ENCODE peak calls at places on chromosomes 6 and 20, in seven cellular contexts. Q, C, N, G, I, T and J are unnamed samples.

GRCh38 chr6:97765480-97765879 is 482.5 kb upstream of the MMS22L start:
- DNase-seq in I (no peak), Q (no peak), N (no peak), T (peak), G (no peak), C (no peak), J (peak)

GRCh38 chr6:39471954-39472659 is 149.6 kb upstream of the KCNK16 start:
- DNase-seq in Q (no peak), C (no peak), G (no peak), T (no peak), N (no peak), I (no peak), J (peak)

GRCh38 chr20:47318027-47318595 is 38.4 kb downstream of the ZMYND8 start:
- DNase-seq in G (no peak), I (no peak), Q (no peak), C (no peak), T (peak), N (no peak), J (peak)

GRCh38 chr6:44255848-44256247 is 1.5 kb downstream of the SLC35B2 start:
- DNase-seq in T (no peak), G (no peak), I (no peak), Q (no peak), N (no peak), C (no peak), J (no peak)

GRCh38 chr6:157982297-157982579 is 575 bp downstream of the SYNJ2 start:
- DNase-seq in T (peak), I (peak), G (no peak), N (peak), Q (peak), C (peak), J (peak)

GRCh38 chr6:112279044-112279916 is 24.9 kb upstream of the LAMA4 start:
- DNase-seq in I (no peak), C (no peak), T (peak), N (no peak), Q (no peak), G (no peak), J (no peak)

GRCh38 chr6:68639826-68640505 is 4.9 kb downstream of the ADGRB3 start:
- DNase-seq in C (no peak), T (no peak), G (no peak), N (no peak), Q (no peak), I (peak), J (no peak)

GRCh38 chr6:106163446-106163965 is 77.4 kb downstream of the PRDM1 start:
- DNase-seq in G (no peak), Q (peak), T (peak), I (peak), N (no peak), C (no peak), J (peak)

GRCh38 chr6:135163440-135163738 is 17.7 kb upstream of the MYB start:
- DNase-seq in N (no peak), Q (peak), T (no peak), C (no peak), I (no peak), G (no peak), J (no peak)

GRCh38 chr6:41228616-41229015 is 467 bp downstream of the TREML4 start:
- DNase-seq in G (no peak), I (peak), Q (no peak), N (no peak), C (no peak), T (peak), J (no peak)

GRCh38 chr6:41224800-41225199 is 3.3 kb upstream of the TREML4 start:
- DNase-seq in G (no peak), C (no peak), T (no peak), I (no peak), N (no peak), Q (no peak), J (no peak)

GRCh38 chr6:41229716-41230115 is 1.6 kb downstream of the TREML4 start:
- DNase-seq in G (no peak), I (no peak), C (no peak), N (no peak), T (no peak), Q (no peak), J (no peak)

GRCh38 chr6:41228088-41228487 is at the start of gene TREML4:
- DNase-seq in T (no peak), I (no peak), N (no peak), G (no peak), Q (no peak), C (no peak), J (no peak)

GRCh38 chr6:41226752-41227151 is 1.4 kb upstream of the TREML4 start:
- DNase-seq in T (no peak), Q (no peak), C (no peak), G (no peak), I (no peak), N (no peak), J (no peak)
- TF ChIP-seq CTCF in T (no peak), Q (no peak), C (no peak), G (no peak), I (no peak), N (no peak), J (no peak)

GRCh38 chr20:34829191-34829590 is 3.7 kb upstream of the NCOA6 start:
- DNase-seq in G (no peak), N (no peak), I (peak), C (no peak), Q (no peak), T (no peak), J (no peak)

GRCh38 chr20:34824026-34824860 is 1.2 kb downstream of the NCOA6 start:
- DNase-seq in T (peak), Q (peak), G (peak), I (peak), C (peak), N (peak), J (peak)

GRCh38 chr20:34825530-34826362 is at the start of gene NCOA6:
- DNase-seq in T (peak), G (peak), Q (peak), N (peak), C (peak), I (peak), J (peak)

GRCh38 chr20:34820805-34821578 is 4.5 kb downstream of the NCOA6 start:
- DNase-seq in C (no peak), T (no peak), Q (no peak), N (no peak), G (no peak), I (no peak), J (no peak)

DNA sequence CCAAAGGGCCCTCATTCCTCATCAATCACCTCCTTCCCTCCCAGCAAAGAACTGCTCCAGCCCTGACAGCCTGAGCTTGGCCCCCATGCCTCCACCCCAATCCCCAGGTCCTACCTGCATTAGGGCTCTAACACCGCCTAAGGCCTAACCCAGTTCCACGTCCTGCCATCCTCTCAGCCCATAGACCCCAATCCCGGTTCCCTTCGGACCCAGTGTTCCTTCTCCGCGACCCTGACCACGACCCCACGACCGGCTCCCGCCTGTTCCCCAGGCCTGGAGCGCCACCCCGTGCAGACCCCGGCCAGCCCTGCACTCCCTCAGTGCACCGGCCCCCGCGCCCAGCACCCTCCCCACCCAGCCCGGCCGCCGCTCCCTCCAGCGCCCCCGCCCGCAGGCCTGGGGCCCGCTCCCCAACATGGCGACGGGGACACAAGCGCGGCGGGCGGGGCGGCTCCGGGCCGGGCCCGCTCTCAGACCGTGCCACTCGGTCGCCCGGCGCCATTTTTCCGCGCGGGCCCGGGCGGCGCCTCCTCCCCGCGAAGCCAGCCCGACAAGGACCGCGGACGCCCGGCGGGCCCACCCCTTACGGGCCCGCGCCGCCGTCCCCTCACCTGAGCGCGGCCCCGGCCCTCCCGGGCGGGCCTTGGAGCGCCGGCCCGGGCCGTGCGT is 456 bp downstream of the NCOA6 start:
- DNase-seq in N (peak), Q (peak), C (peak), I (peak), T (peak), G (peak), J (peak)
- TF ChIP-seq CTCF in N (no peak), Q (no peak), C (no peak), I (no peak), T (no peak), G (no peak), J (no peak)

DNA sequence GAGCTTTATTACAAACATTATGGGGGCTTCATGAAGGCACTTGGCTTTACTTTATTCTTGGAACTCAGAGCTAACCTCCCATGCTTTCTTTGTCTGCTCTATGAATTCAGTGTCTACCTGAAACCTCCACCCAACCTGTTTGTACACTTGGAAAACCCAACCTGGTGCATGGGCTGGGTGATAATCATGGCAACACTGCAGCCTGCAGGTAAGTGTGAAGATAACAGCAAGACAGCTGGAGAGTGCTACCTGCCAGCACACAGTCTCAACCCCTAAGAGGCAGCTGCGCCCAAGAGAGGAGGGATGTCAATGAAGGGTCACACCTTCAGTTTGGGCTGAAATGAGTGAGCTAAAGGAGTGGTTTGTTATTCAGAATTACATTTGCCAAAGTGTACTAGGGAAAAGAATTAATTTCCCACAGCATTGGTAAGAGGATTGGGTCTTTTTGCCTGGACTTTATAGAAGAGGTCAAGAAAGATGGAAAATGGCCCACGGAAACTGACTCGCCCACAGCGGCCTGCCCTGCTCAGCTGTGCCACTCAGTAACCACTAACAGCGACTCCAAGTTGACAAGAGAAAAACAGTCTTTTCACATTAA is 24.4 kb downstream of the FOXQ1 start:
- DNase-seq in C (no peak), I (peak), G (peak), Q (no peak), N (peak), T (no peak), J (no peak)
- TF ChIP-seq CTCF in C (no peak), I (peak), G (peak), Q (no peak), N (peak), T (peak), J (peak)

GRCh38 chr20:62780204-62780603 is 16.1 kb upstream of the MRGBP start:
- DNase-seq in C (peak), I (no peak), N (no peak), G (no peak), T (no peak), Q (no peak), J (no peak)

GRCh38 chr20:62780696-62781095 is 15.6 kb upstream of the MRGBP start:
- DNase-seq in C (no peak), I (no peak), N (no peak), G (no peak), T (no peak), Q (no peak), J (no peak)

GRCh38 chr20:62784497-62784896 is 11.8 kb upstream of the MRGBP start:
- DNase-seq in N (no peak), G (no peak), I (no peak), T (no peak), Q (no peak), C (no peak), J (no peak)

GRCh38 chr20:62782893-62783278 is 13.4 kb upstream of the MRGBP start:
- DNase-seq in N (no peak), C (no peak), G (no peak), Q (no peak), I (no peak), T (no peak), J (no peak)

GRCh38 chr20:62782149-62782892 is 14.0 kb upstream of the MRGBP start:
- DNase-seq in Q (no peak), N (no peak), T (no peak), I (peak), C (no peak), G (no peak), J (no peak)
- TF ChIP-seq CTCF in Q (no peak), N (no peak), T (no peak), I (peak), C (no peak), G (no peak), J (peak)

DNA sequence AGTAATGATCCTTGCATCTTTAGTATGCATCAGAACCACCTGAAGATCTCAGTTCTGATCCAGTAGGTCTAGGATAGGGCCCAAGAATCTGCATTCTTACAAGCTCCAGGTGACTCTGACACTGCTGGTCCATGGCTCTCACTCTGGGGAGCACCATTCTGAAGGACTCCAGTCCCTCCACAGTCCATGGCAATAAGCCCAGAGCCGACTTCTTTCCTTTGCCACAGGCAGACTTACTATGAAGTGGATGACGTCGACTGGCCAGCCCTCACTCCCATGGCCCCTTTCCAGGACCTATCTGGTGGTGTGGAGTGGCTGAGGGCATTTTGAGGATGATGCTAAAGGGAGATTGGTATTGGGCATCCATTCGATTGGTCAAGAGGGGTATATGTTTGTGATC is 21.8 kb upstream of the LY86 start:
- DNase-seq in G (no peak), Q (no peak), N (peak), T (no peak), C (no peak), I (no peak), J (no peak)
- TF ChIP-seq CTCF in G (no peak), Q (no peak), N (no peak), T (no peak), C (no peak), I (no peak), J (no peak)

GRCh38 chr6:40887079-40887822 is 151.8 kb downstream of the UNC5CL start:
- DNase-seq in T (no peak), N (no peak), I (peak), C (no peak), G (no peak), Q (no peak), J (no peak)
- TF ChIP-seq CTCF in T (no peak), N (no peak), I (no peak), C (no peak), G (no peak), Q (no peak), J (no peak)

GRCh38 chr6:161836643-161837448 is 563.0 kb upstream of the AGPAT4 start:
- DNase-seq in G (no peak), T (no peak), C (no peak), Q (no peak), I (peak), N (no peak), J (peak)
- TF ChIP-seq CTCF in G (no peak), T (no peak), C (peak), Q (no peak), I (peak), N (peak), J (peak)